ENCODE peak calls at places on chromosomes 7 and 10, in six cellular contexts. H is SJSA1; F is activated CD8-positive, alpha-beta memory T cell treated with anti-CD3 and anti-CD28 coated beads for 1 hour; U is activated CD4-positive, CD25-positive, alpha-beta regulatory T cell; W is NCI-H2029 treated with DMSO at 0.1 percent for 48 hours; Q is omental fat pad. G is an unnamed sample.

GRCh38 chr10:91923371-91924211 is at the start of gene BTAF1:
- DNase-seq in H (peak), F (peak), U (peak), W (peak), Q (peak), G (peak)

GRCh38 chr7:155439311-155440017 is 18.5 kb upstream of the EN2 start:
- DNase-seq in H (no peak), F (no peak), U (no peak), W (no peak), Q (no peak), G (no peak)

GRCh38 chr7:21450076-21450475 is 22.2 kb downstream of the SP4 start:
- DNase-seq in H (no peak), F (no peak), U (no peak), W (no peak), Q (no peak), G (no peak)

GRCh38 chr7:76165106-76165972 is 36.4 kb upstream of the SRRM3 start:
- DNase-seq in H (peak), F (no peak), U (no peak), W (no peak), Q (no peak), G (no peak)

GRCh38 chr7:2114052-2114451 is 118.7 kb downstream of the MAD1L1 start:
- DNase-seq in H (peak), F (no peak), U (no peak), W (no peak), Q (no peak), G (no peak)

GRCh38 chr7:134174797-134175261 is 47.7 kb downstream of the LRGUK start:
- DNase-seq in H (no peak), F (no peak), U (no peak), W (no peak), Q (no peak), G (no peak)

GRCh38 chr10:103792547-103792946 is 62.8 kb downstream of the SH3PXD2A start:
- DNase-seq in H (no peak), F (no peak), U (no peak), W (no peak), Q (no peak), G (no peak)

GRCh38 chr10:63720072-63720537 is 198.9 kb downstream of the REEP3 start:
- DNase-seq in H (no peak), F (no peak), U (peak), W (peak), Q (no peak), G (peak)

GRCh38 chr7:131238260-131238940 is 89.3 kb upstream of the MKLN1 start:
- DNase-seq in H (no peak), F (no peak), U (no peak), W (no peak), Q (no peak), G (no peak)

GRCh38 chr7:155669717-155670505 is 25.4 kb downstream of the RBM33 start:
- DNase-seq in H (no peak), F (no peak), U (no peak), W (no peak), Q (no peak), G (no peak)

GRCh38 chr10:122490786-122491680 is 29.7 kb downstream of the HTRA1 start:
- DNase-seq in H (no peak), F (no peak), U (no peak), W (no peak), Q (no peak), G (no peak)

GRCh38 chr10:24488631-24489030 is 235.1 kb downstream of the ARHGAP21 start:
- DNase-seq in H (no peak), F (no peak), U (no peak), W (no peak), Q (no peak), G (no peak)

GRCh38 chr10:132306951-132307751 is 599 bp downstream of the STK32C start:
- DNase-seq in H (no peak), F (peak), U (no peak), W (no peak), Q (no peak), G (no peak)

GRCh38 chr10:70891636-70892035 is 3.3 kb upstream of the PCBD1 start:
- DNase-seq in H (no peak), F (no peak), U (no peak), W (no peak), Q (no peak), G (no peak)

GRCh38 chr7:96111405-96111804 is 210.5 kb downstream of the SLC25A13 start:
- DNase-seq in H (no peak), F (no peak), U (no peak), W (no peak), Q (no peak), G (no peak)

GRCh38 chr7:3067193-3067592 is 23.5 kb upstream of the CARD11 start:
- DNase-seq in H (no peak), F (no peak), U (no peak), W (no peak), Q (no peak), G (no peak)

GRCh38 chr7:129644634-129645230 is 33.2 kb downstream of the NRF1 start:
- DNase-seq in H (no peak), F (no peak), U (no peak), W (peak), Q (no peak), G (no peak)

G was measured in tibial nerve.